ENCODE peak calls at places on chromosomes 1 and 21, in five cellular contexts. A is PC-3, D is astrocyte, U is neural progenitor cell, Y is PC-9. I is an unnamed sample.

GRCh38 chr21:31347435-31348032 is 3.5 kb upstream of the TIAM1 start:
- DNase-seq in A (peak), Y (no peak), D (no peak), U (peak), I (no peak)

GRCh38 chr21:43209575-43210453 is 41.0 kb downstream of the CRYAA start:
- DNase-seq in A (peak), U (no peak), Y (peak), D (peak), I (no peak)

GRCh38 chr1:75559800-75560199 is 51.1 kb downstream of the SLC44A5 start:
- DNase-seq in A (no peak), D (peak), Y (no peak), U (no peak), I (no peak)

GRCh38 chr1:236844499-236845271 is 49.6 kb downstream of the MTR start:
- DNase-seq in U (no peak), Y (no peak), A (no peak), D (peak), I (no peak)

GRCh38 chr1:207824691-207825090 is 72.8 kb downstream of the CD46 start:
- DNase-seq in Y (no peak), U (no peak), A (no peak), D (no peak), I (no peak)

GRCh38 chr1:157496121-157496526 is 56.2 kb downstream of the FCRL5 start:
- DNase-seq in U (peak), D (peak), A (peak), Y (peak), I (no peak)

GRCh38 chr1:200372095-200372884 is 37.5 kb downstream of the ZNF281 start:
- DNase-seq in D (peak), U (no peak), Y (peak), A (peak), I (no peak)

GRCh38 chr1:179365342-179366092 is at the start of gene AXDND1:
- DNase-seq in A (peak), U (peak), Y (peak), D (peak), I (peak)

GRCh38 chr1:180482425-180483275 is 19.7 kb downstream of the ACBD6 start:
- DNase-seq in A (peak), Y (no peak), D (peak), U (peak), I (peak)

GRCh38 chr1:54934869-54935268 is 45.6 kb upstream of the TMEM61 start:
- DNase-seq in U (no peak), A (peak), D (peak), Y (no peak), I (no peak)

GRCh38 chr1:206419783-206420182 is 50.5 kb upstream of the IKBKE start:
- DNase-seq in U (no peak), D (peak), Y (peak), A (peak), I (no peak)

GRCh38 chr1:190975827-190976226 is 498.2 kb upstream of the BRINP3 start:
- DNase-seq in Y (no peak), U (no peak), A (no peak), D (no peak), I (no peak)

GRCh38 chr1:153728305-153729066 is 636 bp downstream of the INTS3 start:
- DNase-seq in U (peak), Y (peak), A (peak), D (peak), I (no peak)

DNA sequence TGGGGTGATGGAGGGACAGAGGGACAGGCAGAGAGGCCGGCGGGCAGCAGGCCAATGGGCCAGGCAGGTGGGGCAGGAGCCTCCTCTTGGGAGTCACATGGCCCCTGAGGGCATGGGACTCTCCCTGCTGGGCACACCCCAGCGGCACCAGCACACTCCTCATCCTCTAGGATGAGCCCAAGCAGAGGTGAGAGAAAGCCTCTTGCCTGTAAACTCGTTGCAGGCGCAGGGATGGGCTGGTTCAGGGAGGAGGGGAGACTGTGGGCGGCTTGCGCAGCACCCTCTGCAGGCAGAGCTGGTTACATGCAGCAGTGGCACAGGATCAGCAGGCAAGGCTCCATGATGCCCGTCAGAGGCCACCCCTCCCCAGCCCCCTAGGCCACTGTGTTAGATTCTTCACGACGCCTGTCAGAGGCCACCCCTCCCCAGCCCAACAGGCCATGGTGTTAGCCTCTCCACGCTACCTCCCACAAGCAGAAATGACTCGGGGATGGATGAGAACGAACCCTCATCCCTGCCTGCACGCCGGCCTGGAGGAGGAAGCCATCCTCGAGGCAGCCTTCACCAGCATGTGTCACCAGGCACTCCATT is 209.7 kb upstream of the VAMP3 start:
- DNase-seq in Y (peak), D (no peak), A (no peak), U (peak), I (no peak)
- H2AFZ ChIP-seq in Y (no peak), D (no peak), A (no peak), U (peak), I (no peak)

DNA sequence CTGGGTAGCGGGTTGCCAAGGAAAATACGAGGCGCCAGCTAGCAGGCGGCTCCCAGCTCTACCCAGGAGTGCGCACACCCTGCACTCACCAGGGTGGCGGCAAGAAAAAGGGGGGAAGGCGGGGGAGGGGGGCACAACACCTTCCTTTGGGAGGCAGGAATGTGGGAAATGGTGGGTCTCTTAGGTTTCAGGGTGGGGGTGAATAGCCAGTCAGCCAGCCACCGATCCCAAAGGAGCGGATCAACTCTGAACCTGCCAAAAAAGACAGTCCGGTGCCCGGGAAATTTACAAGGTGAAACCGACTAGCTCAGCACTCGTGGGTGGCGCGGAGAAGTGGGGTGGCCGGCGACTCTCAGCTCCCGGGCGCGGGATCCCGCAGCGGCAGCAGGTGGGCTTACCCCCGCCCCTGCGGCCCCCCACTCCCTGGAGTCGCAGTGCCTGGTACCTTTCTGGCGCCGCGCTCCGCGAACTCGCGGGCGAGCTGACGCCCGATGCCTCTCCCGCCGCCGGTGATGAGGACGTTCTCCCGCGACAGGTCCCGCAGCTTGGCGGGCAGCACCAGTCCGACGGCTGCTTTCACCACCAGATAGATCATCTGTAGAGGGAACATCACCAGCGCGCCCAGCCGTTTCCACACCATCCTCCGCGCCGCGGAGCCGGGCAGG is 1.2 kb downstream of the DHRS3 start:
- DNase-seq in Y (no peak), D (no peak), U (peak), A (peak), I (no peak)
- H3K27ac ChIP-seq in Y (peak), D (peak), U (no peak), A (peak), I (peak)

GRCh38 chr21:36384885-36385232 is 333 bp upstream of the CHAF1B start:
- DNase-seq in D (no peak), Y (no peak), A (no peak), U (no peak), I (no peak)
- H2AFZ ChIP-seq in D (no peak), Y (peak), A (peak), U (peak), I (no peak)

DNA sequence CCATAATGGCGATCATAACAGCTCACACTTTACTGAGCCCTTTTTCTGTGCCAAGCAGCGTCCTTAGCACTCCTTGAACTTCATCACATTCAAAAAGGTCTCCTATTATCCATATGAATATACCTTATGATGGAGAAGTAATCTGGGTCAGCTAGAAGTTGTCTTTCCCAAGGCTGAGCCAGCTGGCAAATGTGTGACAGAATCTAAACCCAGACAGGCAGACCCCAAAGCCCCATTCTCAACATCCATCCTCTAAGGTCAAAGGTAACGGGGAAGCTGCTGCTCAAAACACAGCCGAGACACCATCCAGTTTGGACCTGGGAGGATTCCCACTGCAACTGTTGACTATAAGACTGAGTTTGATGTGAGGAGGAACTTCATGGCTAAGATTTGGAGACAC is 249.6 kb downstream of the PRDM2 start:
- DNase-seq in A (no peak), D (no peak), U (no peak), Y (no peak), I (no peak)
- H3K27ac ChIP-seq in A (no peak), D (no peak), U (no peak), Y (no peak), I (no peak)

GRCh38 chr1:201783572-201783971 is 45.4 kb upstream of the IPO9 start:
- DNase-seq in D (no peak), U (no peak), A (no peak), Y (no peak), I (no peak)
- H2AFZ ChIP-seq in D (no peak), U (no peak), A (no peak), Y (no peak), I (no peak)

GRCh38 chr1:93140106-93140505 is 40.1 kb downstream of the TMED5 start:
- DNase-seq in A (no peak), U (no peak), D (no peak), Y (no peak), I (no peak)
- H3K27ac ChIP-seq in A (no peak), U (no peak), D (no peak), Y (peak), I (no peak)

GRCh38 chr1:183023601-183024351 is 556 bp downstream of the LAMC1 start:
- DNase-seq in U (peak), A (peak), D (no peak), Y (peak), I (no peak)

GRCh38 chr1:183019860-183020259 is 3.4 kb upstream of the LAMC1 start:
- DNase-seq in Y (peak), U (no peak), A (peak), D (peak), I (no peak)

GRCh38 chr1:183022202-183023145 is 746 bp upstream of the LAMC1 start:
- DNase-seq in A (peak), D (peak), U (peak), Y (peak), I (peak)

GRCh38 chr1:183023146-183023600 is at the start of gene LAMC1:
- DNase-seq in D (peak), Y (peak), A (peak), U (peak), I (no peak)

DNA sequence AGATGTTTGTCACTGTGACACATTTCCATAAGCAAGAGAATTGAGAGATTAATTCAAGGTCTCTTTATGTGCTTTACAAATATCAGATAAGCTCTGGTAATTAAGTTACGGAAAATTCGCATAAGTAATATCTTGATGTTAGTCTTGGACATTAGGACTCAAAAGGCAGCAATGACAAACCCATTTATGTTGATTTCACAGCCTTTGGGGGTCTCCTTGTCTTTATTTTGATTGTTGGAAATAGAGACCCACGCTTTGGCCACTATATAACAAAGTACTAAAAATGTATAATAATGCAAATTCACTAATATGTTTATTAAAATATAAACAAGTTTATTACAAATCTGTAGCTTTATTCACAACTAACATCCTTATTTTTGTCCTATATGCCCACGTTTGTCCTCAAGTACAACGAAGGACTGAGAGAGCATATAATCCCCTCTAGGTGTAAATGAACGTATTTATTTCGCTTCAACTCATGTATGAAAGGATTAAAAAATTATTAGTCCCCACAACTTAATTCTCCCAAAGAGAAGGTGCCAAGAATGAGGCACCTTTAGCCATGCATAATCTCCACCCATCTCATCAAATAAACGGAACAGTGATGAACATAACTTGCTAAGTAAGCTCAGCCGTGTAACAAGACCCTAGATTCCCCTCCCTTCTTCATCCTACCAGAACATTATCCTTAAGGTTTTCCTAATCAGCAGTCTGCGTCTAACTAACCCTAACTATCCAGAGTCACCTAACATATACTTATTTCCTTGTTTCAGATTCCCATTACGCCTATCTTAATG is 1.6 kb upstream of the LAMC1 start:
- DNase-seq in Y (no peak), A (no peak), U (no peak), D (no peak), I (no peak)
- H2AFZ ChIP-seq in Y (peak), A (peak), U (no peak), D (peak), I (peak)